ENCODE peak calls at places on chromosomes 16 and 17, in four cellular contexts. E is activated T-helper 1 cell treated with anti-CD3 and anti-CD28 coated beads, Interleukin-12 subunit alpha, Interleukin-12 subunit beta, Interleukin-2, Interleukin-4 antibody, amounts not matched to agents 30 ng/mL and 10 ng/mL and 1 ng/mL, durations not matched to agents 14 hours and 24 hours and 36 hours; F is GM12891; C is activated gamma-delta T cell treated with Interleukin-2 at 50 U/mL for 16 hours. Y is an unnamed sample.

GRCh38 chr17:58394534-58395223 is 22.7 kb downstream of the RNF43 start:
- DNase-seq in E (no peak), F (no peak), C (no peak), Y (no peak)

GRCh38 chr17:15882058-15882720 is 62.7 kb upstream of the ADORA2B start:
- DNase-seq in E (no peak), F (no peak), C (no peak), Y (no peak)

GRCh38 chr16:20674684-20675487 is 22.6 kb downstream of the ACSM1 start:
- DNase-seq in E (no peak), F (no peak), C (no peak), Y (no peak)

GRCh38 chr17:47288531-47289116 is 35.0 kb downstream of the ITGB3 start:
- DNase-seq in E (no peak), F (no peak), C (no peak), Y (no peak)

GRCh38 chr16:76857402-76857801 is 333.6 kb upstream of the MON1B start:
- DNase-seq in E (no peak), F (no peak), C (no peak), Y (no peak)

GRCh38 chr17:7750321-7750821 is 32.8 kb downstream of the DNAH2 start:
- DNase-seq in E (no peak), F (no peak), C (no peak), Y (no peak)

GRCh38 chr17:31740611-31741082 is 118.4 kb downstream of the COPRS start:
- DNase-seq in E (no peak), F (no peak), C (no peak), Y (no peak)

GRCh38 chr17:57269598-57270255 is 13.4 kb downstream of the MSI2 start:
- DNase-seq in E (no peak), F (no peak), C (no peak), Y (no peak)

GRCh38 chr16:84948855-84949610 is 62.3 kb downstream of the ZDHHC7 start:
- DNase-seq in E (no peak), F (no peak), C (no peak), Y (no peak)

GRCh38 chr17:12812877-12813276 is 23.6 kb downstream of the ARHGAP44 start:
- DNase-seq in E (no peak), F (no peak), C (no peak), Y (no peak)

GRCh38 chr16:27982184-27982583 is 81.3 kb downstream of the GSG1L start:
- DNase-seq in E (no peak), F (no peak), C (no peak), Y (no peak)

GRCh38 chr16:47392114-47392513 is 68.7 kb downstream of the ITFG1 start:
- DNase-seq in E (no peak), F (peak), C (no peak), Y (peak)

GRCh38 chr17:37098910-37099664 is 150.3 kb downstream of the AATF start:
- DNase-seq in E (no peak), F (no peak), C (no peak), Y (no peak)

GRCh38 chr17:44086364-44087311 is 16.1 kb downstream of the G6PC3 start:
- DNase-seq in E (no peak), F (no peak), C (no peak), Y (peak)

GRCh38 chr16:79261944-79262552 is 338.5 kb downstream of the MAF start:
- DNase-seq in E (no peak), F (no peak), C (no peak), Y (no peak)

GRCh38 chr17:29734640-29735039 is 111.9 kb upstream of the CORO6 start:
- DNase-seq in E (no peak), F (no peak), C (no peak), Y (no peak)

GRCh38 chr16:27084296-27085065 is 17.8 kb downstream of the C16orf82 start:
- DNase-seq in E (no peak), F (no peak), C (no peak), Y (no peak)

GRCh38 chr16:14056970-14057369 is 14.1 kb upstream of the MRTFB start:
- DNase-seq in E (no peak), F (no peak), C (no peak), Y (no peak)

GRCh38 chr16:50644730-50645129 is 36.4 kb downstream of the SNX20 start:
- DNase-seq in E (no peak), F (no peak), C (peak), Y (no peak)

GRCh38 chr16:48385272-48385953 is at the start of gene SIAH1:
- DNase-seq in E (peak), F (peak), C (peak), Y (peak)

GRCh38 chr16:69501956-69502457 is 63.8 kb upstream of the NFAT5 start:
- DNase-seq in E (no peak), F (no peak), C (no peak), Y (no peak)

GRCh38 chr16:21263640-21264211 is 14.4 kb downstream of the CRYM start:
- DNase-seq in E (no peak), F (peak), C (no peak), Y (no peak)

GRCh38 chr17:47618416-47618815 is 31.3 kb upstream of the KPNB1 start:
- DNase-seq in E (no peak), F (no peak), C (no peak), Y (no peak)

GRCh38 chr16:27426423-27427408 is 24.7 kb downstream of the IL21R start:
- DNase-seq in E (peak), F (peak), C (peak), Y (no peak)

GRCh38 chr16:86508028-86508946 is 2.0 kb upstream of the FOXF1 start:
- DNase-seq in E (no peak), F (no peak), C (no peak), Y (no peak)

GRCh38 chr16:70553645-70554044 is 30.0 kb downstream of the SF3B3 start:
- DNase-seq in E (no peak), F (no peak), C (no peak), Y (no peak)

GRCh38 chr16:83615131-83615530 is 192.6 kb upstream of the HSBP1 start:
- DNase-seq in E (no peak), F (no peak), C (no peak), Y (no peak)

GRCh38 chr16:87853411-87854052 is 15.8 kb downstream of the SLC7A5 start:
- DNase-seq in E (peak), F (peak), C (peak), Y (peak)

GRCh38 chr17:58541249-58541648 is 26.8 kb upstream of the MTMR4 start:
- DNase-seq in E (no peak), F (no peak), C (no peak), Y (no peak)

GRCh38 chr17:76427457-76428231 is 25.3 kb downstream of the UBE2O start:
- DNase-seq in E (no peak), F (no peak), C (no peak), Y (no peak)

GRCh38 chr17:7186241-7186640 is 7.1 kb upstream of the ASGR1 start:
- DNase-seq in E (no peak), F (no peak), C (no peak), Y (no peak)

GRCh38 chr17:42132941-42133340 is 10.3 kb downstream of the HSPB9 start:
- DNase-seq in E (no peak), F (no peak), C (no peak), Y (peak)

GRCh38 chr17:29682987-29683386 is 60.3 kb upstream of the CORO6 start:
- DNase-seq in E (no peak), F (no peak), C (no peak), Y (no peak)

GRCh38 chr17:21058098-21058893 is 15.5 kb upstream of the USP22 start:
- DNase-seq in E (no peak), F (no peak), C (no peak), Y (no peak)